ENCODE peak calls at places on chromosomes 16 and 17, in five cellular contexts. F is neural crest cell; M is cerebellar cortex; Z is activated CD8-positive, alpha-beta memory T cell treated with anti-CD3 and anti-CD28 coated beads for 4 hours; L is Daoy. I is an unnamed sample.

GRCh38 chr17:21098934-21099687 is 27.7 kb upstream of the DHRS7B start:
- DNase-seq in M (peak; percentile 91), L (peak; percentile 92), F (peak; percentile 67), Z (peak; percentile 20), I (peak; percentile 86)

GRCh38 chr17:9259419-9259818 is 238.1 kb downstream of the NTN1 start:
- DNase-seq in Z (no peak), M (no peak), L (no peak), F (no peak), I (no peak)

GRCh38 chr17:46003907-46004748 is 5.1 kb downstream of the STH start:
- DNase-seq in L (peak; percentile 39), Z (no peak), M (peak; percentile 63), F (no peak), I (peak; percentile 27)

GRCh38 chr16:69672315-69672997 is 53.9 kb downstream of the NQO1 start:
- DNase-seq in Z (no peak), M (no peak), F (no peak), L (no peak), I (no peak)

GRCh38 chr17:524570-524969 is 172.0 kb upstream of the RPH3AL start:
- DNase-seq in Z (no peak), L (no peak), F (no peak), M (no peak), I (no peak)

GRCh38 chr17:41351177-41351576 is 549 bp upstream of the KRT33A start:
- DNase-seq in F (no peak), M (no peak), L (no peak), Z (no peak), I (no peak)

GRCh38 chr17:16073845-16074244 is 74.2 kb downstream of the TTC19 start:
- DNase-seq in M (no peak), L (no peak), F (no peak), Z (no peak), I (no peak)

GRCh38 chr16:80601182-80601581 is 60.4 kb downstream of the DYNLRB2 start:
- DNase-seq in F (no peak), L (no peak), M (no peak), Z (no peak), I (no peak)

GRCh38 chr17:3693829-3694231 is 2.1 kb downstream of the P2RX5 start:
- DNase-seq in M (no peak), Z (peak; percentile 10), F (no peak), L (no peak), I (peak; percentile 37)

GRCh38 chr16:6864670-6865069 is 468.0 kb upstream of the RBFOX1 start:
- DNase-seq in Z (no peak), L (no peak), F (no peak), M (no peak), I (no peak)

GRCh38 chr17:10699861-10700260 is 2.5 kb downstream of the ADPRM start:
- DNase-seq in Z (no peak), M (no peak), F (no peak), L (no peak), I (no peak)

GRCh38 chr16:57688987-57689771 is 5.4 kb upstream of the DRC7 start:
- DNase-seq in L (no peak), F (no peak), Z (no peak), M (no peak), I (no peak)

GRCh38 chr17:79294459-79295071 is 219.9 kb downstream of the ENGASE start:
- DNase-seq in L (peak; percentile 87), Z (no peak), F (peak; percentile 90), M (no peak), I (peak; percentile 44)

GRCh38 chr17:9419932-9420453 is 155.6 kb downstream of the STX8 start:
- DNase-seq in M (no peak), Z (no peak), L (no peak), F (no peak), I (no peak)

GRCh38 chr16:29702307-29702706 is 23.3 kb downstream of the QPRT start:
- DNase-seq in M (no peak), Z (no peak), F (no peak), L (no peak), I (no peak)

GRCh38 chr17:69575346-69575761 is 160.9 kb downstream of the MAP2K6 start:
- DNase-seq in M (peak; percentile 87), L (peak; percentile 73), F (no peak), Z (no peak), I (peak; percentile 92)

GRCh38 chr17:52297230-52298010 is 138.9 kb upstream of the CA10 start:
- DNase-seq in Z (no peak), M (peak; percentile 43), F (no peak), L (no peak), I (peak; percentile 1)

GRCh38 chr17:75406222-75406615 is 741 bp upstream of the GRB2 start:
- DNase-seq in M (peak; percentile 59), L (peak; percentile 27), Z (no peak), F (no peak), I (peak; percentile 31)

GRCh38 chr17:71398706-71399620 is 721.9 kb upstream of the SOX9 start:
- DNase-seq in F (no peak), M (no peak), L (no peak), Z (no peak), I (peak; percentile 9)

GRCh38 chr16:88339926-88340754 is 42.6 kb upstream of the ZNF469 start:
- DNase-seq in L (no peak), F (no peak), Z (no peak), M (no peak), I (no peak)

GRCh38 chr16:89922477-89922883 is 662 bp upstream of the TUBB3 start:
- DNase-seq in M (peak; percentile 69), F (peak; percentile 61), Z (no peak), L (peak; percentile 91), I (peak; percentile 97)

GRCh38 chr17:20935740-20936139 is 107.1 kb downstream of the USP22 start:
- DNase-seq in M (no peak), L (peak; percentile 48), Z (no peak), F (no peak), I (peak; percentile 76)

GRCh38 chr16:10601444-10602401 is 21.3 kb upstream of the EMP2 start:
- DNase-seq in L (no peak), Z (no peak), M (no peak), F (no peak), I (no peak)

GRCh38 chr16:19382084-19382801 is 35.4 kb upstream of the TMC5 start:
- DNase-seq in L (peak; percentile 3), Z (no peak), F (no peak), M (no peak), I (no peak)

GRCh38 chr17:1727876-1728630 is 3.5 kb downstream of the WDR81 start:
- DNase-seq in F (no peak), Z (no peak), L (no peak), M (no peak), I (no peak)

GRCh38 chr17:65867014-65867413 is 305.6 kb upstream of the AXIN2 start:
- DNase-seq in F (no peak), Z (no peak), L (no peak), M (no peak), I (no peak)

GRCh38 chr17:15651583-15652110 is 32.1 kb upstream of the FBXW10B start:
- DNase-seq in Z (no peak), L (peak; percentile 100), F (peak; percentile 32), M (peak; percentile 54), I (peak; percentile 99)

GRCh38 chr17:18377437-18378204 is at the start of gene EVPLL:
- DNase-seq in F (no peak), M (no peak), Z (no peak), L (peak; percentile 41), I (peak; percentile 62)

GRCh38 chr17:72764632-72765041 is 327.9 kb downstream of the SLC39A11 start:
- DNase-seq in F (no peak), M (no peak), L (peak; percentile 77), Z (no peak), I (peak; percentile 84)

GRCh38 chr16:27229891-27230470 is 26.7 kb downstream of the KDM8 start:
- DNase-seq in L (no peak), Z (no peak), F (no peak), M (no peak), I (no peak)

GRCh38 chr17:77733576-77734296 is 224.8 kb upstream of the TNRC6C start:
- DNase-seq in Z (no peak), F (no peak), M (no peak), L (no peak), I (no peak)

GRCh38 chr16:14374451-14375131 is 255.5 kb downstream of the PARN start:
- DNase-seq in F (no peak), L (no peak), Z (no peak), M (no peak), I (no peak)

GRCh38 chr17:19016297-19016696 is 11.7 kb upstream of the FAM83G start:
- DNase-seq in Z (no peak), L (no peak), M (no peak), F (no peak), I (no peak)

GRCh38 chr17:81309859-81310839 is 15.0 kb upstream of the SLC38A10 start:
- DNase-seq in M (no peak), F (no peak), L (no peak), Z (no peak), I (no peak)

GRCh38 chr16:86984286-86984685 is 332.9 kb downstream of the C16orf95 start:
- DNase-seq in L (no peak), F (no peak), M (no peak), Z (no peak), I (no peak)

GRCh38 chr16:70708381-70709253 is 22.8 kb upstream of the MTSS2 start:
- DNase-seq in F (no peak), L (no peak), Z (no peak), M (peak; percentile 50), I (no peak)

GRCh38 chr16:424033-424622 is 1.3 kb upstream of the RAB11FIP3 start:
- DNase-seq in F (no peak), L (peak; percentile 91), Z (no peak), M (peak; percentile 73), I (peak; percentile 99)